ENCODE peak calls at places on chromosomes 5 and 9, in ten cellular contexts. N is spleen, O is tibial nerve, D is dorsolateral prefrontal cortex, C is astrocyte of the spinal cord, Q is ovary, M is fibroblast of pulmonary artery, Z is BJ, Y is choroid plexus epithelial cell, W is MM.1S. R is an unnamed sample.

GRCh38 chr5:179405426-179406030 is 60.3 kb upstream of the ADAMTS2 start:
- DNase-seq in W (no peak), N (no peak), D (no peak), C (no peak), Q (no peak), M (no peak), Z (no peak), O (no peak), Y (no peak), R (no peak)

GRCh38 chr5:18653216-18653752 is 1019.0 kb downstream of the TAF11L14 start:
- DNase-seq in O (no peak), Z (no peak), D (no peak), N (no peak), W (peak; percentile 83), Q (no peak), M (no peak), C (no peak), Y (no peak), R (no peak)

GRCh38 chr5:170752257-170753215 is 31.0 kb upstream of the GABRP start:
- DNase-seq in C (no peak), M (no peak), Q (no peak), N (no peak), Y (peak; percentile 18), O (no peak), Z (no peak), W (no peak), D (no peak), R (no peak)

GRCh38 chr5:84603557-84604185 is 219.0 kb upstream of the EDIL3 start:
- DNase-seq in C (peak; percentile 96), O (peak; percentile 52), W (no peak), Z (peak; percentile 2), Y (peak; percentile 60), Q (no peak), D (peak; percentile 53), M (peak; percentile 60), N (no peak), R (no peak)

GRCh38 chr9:123418506-123418905 is 62.5 kb downstream of the CRB2 start:
- DNase-seq in Y (no peak), O (no peak), M (no peak), D (peak; percentile 3), N (peak; percentile 34), Q (no peak), C (no peak), W (no peak), Z (no peak), R (no peak)

GRCh38 chr5:141373673-141374317 is at the start of gene PCDHGA6:
- DNase-seq in D (no peak), O (no peak), Z (no peak), Y (peak; percentile 50), Q (no peak), C (peak; percentile 48), W (peak; percentile 51), M (peak; percentile 73), N (no peak), R (no peak)

GRCh38 chr5:21701317-21701716 is 1151.8 kb downstream of the CDH12 start:
- DNase-seq in W (peak; percentile 20), M (no peak), Y (peak; percentile 1), Q (no peak), Z (no peak), D (no peak), N (no peak), O (no peak), C (no peak), R (no peak)

GRCh38 chr5:65209341-65209740 is 272.4 kb downstream of the ADAMTS6 start:
- DNase-seq in Y (peak; percentile 86), C (peak; percentile 94), M (peak; percentile 86), D (no peak), N (no peak), O (no peak), Q (no peak), W (no peak), Z (peak; percentile 90), R (no peak)

GRCh38 chr5:36655171-36655570 is 48.8 kb downstream of the SLC1A3 start:
- DNase-seq in Z (no peak), D (peak; percentile 61), Q (no peak), W (no peak), M (no peak), Y (peak; percentile 51), C (no peak), O (no peak), N (no peak), R (no peak)

GRCh38 chr9:131277673-131278420 is 1.5 kb upstream of the FAM78A start:
- DNase-seq in C (peak; percentile 73), Z (no peak), M (peak; percentile 81), W (peak; percentile 81), O (peak; percentile 65), Q (peak; percentile 73), Y (peak; percentile 86), D (peak; percentile 90), N (peak; percentile 93), R (peak; percentile 84)

GRCh38 chr5:80961376-80962281 is 1.5 kb downstream of the RASGRF2 start:
- DNase-seq in M (no peak), D (peak; percentile 39), C (peak; percentile 27), N (no peak), Q (no peak), Z (no peak), O (no peak), W (no peak), Y (peak; percentile 47), R (no peak)
- H3K4me3 ChIP-seq in M (peak overlapping the region; percentile 44), D (peak overlapping the region; percentile 75), C (peak overlapping the region; percentile 52), N (peak overlapping the region; percentile 57), Q (peak overlapping the region; percentile 39), Z (peak overlapping the region; percentile 50), O (peak overlapping the region; percentile 45), W (no peak overlapping the region), Y (peak overlapping the region; percentile 68), R (no peak overlapping the region)

DNA sequence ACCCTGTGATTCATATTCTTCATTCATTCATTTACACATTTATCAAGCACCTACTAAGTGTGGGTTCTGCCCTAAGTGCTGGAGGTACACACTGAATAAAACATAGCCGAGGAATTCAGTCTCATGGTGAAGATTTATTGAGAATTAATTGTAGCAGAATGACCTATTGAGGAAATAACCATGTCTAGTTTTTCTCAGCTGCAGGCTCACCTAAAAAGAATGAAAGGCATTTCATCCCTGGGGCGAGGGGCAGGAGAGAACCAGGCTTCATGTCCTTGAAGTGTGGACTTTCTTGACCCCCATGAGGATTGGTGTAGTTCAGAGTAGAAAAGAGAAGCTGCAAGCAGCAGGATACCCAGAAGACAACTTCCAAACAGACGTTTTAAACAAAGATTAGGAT is 84.2 kb upstream of the CTNNA1 start:
- DNase-seq in Q (no peak), Z (no peak), C (peak; percentile 47), M (no peak), W (no peak), N (no peak), Y (peak; percentile 66), O (no peak), D (no peak), R (no peak)
- H3K4me3 ChIP-seq in Q (no peak overlapping the region), Z (no peak overlapping the region), C (no peak overlapping the region), M (no peak overlapping the region), W (no peak overlapping the region), N (no peak overlapping the region), Y (no peak overlapping the region), O (no peak overlapping the region), D (no peak overlapping the region), R (no peak overlapping the region)

DNA sequence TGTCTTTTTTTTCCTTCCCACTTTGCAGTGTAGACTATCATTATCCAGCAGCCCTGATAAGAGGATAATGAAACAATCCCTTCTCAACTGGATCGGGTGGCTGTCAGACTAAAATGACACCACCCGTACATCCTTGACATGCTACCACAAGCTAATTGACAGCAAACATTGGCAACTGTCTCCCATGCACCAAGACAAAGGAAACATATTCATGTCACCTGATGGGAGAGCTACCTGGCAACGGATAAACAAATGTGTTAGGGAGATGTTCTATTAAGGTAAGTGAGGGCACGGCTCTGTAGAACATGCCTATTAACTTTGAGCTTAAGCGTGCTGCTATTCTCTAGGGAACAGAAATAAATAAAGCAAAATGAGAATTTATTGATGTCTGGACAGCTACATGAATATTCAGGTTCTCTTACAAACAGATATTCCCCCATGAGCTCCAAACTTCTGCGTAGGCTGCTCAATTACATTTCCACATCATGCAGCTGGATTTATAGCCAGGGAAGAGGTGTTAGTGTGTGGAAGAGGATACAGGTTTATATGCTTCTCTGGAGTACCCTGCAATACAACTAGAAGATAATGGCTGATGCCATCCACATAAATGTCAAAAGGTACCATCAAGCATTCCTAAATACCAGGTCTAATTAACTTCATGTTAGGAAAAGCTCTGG is 361.5 kb upstream of the RFX3 start:
- DNase-seq in Z (no peak), C (no peak), Q (no peak), Y (no peak), D (no peak), O (no peak), W (no peak), M (no peak), N (no peak), R (no peak)
- H3K4me3 ChIP-seq in Z (no peak overlapping the region), C (no peak overlapping the region), Q (no peak overlapping the region), Y (no peak overlapping the region), D (no peak overlapping the region), O (no peak overlapping the region), W (no peak overlapping the region), M (no peak overlapping the region), N (no peak overlapping the region), R (no peak overlapping the region)

DNA sequence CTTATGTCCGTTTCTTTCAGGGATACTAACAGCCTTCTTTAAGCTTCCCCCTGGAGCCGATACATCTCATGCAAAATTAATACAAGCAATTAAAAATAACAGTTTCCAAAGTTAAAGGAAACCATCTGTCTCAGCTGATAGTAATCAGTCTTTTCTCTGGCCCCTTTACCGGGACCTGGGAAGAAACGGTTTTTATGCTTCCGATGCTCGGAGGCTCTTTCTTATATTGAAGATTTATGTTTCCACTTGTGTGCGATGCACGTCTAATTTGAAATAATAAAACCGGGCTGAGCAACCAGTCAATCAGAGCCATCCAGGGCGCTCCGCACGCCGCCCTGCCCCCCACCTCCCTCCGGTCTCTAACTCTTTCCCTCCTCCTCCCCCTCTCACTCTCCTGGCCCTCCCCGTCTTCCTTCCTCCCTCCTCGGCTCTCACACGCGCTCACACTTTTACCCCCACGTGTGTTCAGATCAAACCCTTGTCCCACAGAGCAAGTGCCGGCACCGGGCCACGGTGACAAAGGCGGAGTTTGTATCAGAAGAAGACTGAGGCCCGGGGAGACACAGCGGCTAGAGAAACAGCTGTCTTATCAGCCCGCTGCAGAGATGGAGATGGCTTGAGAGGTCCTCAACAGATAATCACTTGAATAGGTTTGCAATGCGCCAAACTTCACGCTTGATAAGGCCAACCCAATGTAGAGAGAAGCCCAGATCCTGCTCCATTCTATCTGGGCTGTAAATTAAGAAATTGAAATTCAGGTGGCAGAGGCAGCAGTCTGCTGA is 5.1 kb upstream of the ELAVL2 start:
- DNase-seq in O (no peak), C (no peak), Q (no peak), D (no peak), Y (no peak), M (no peak), N (no peak), Z (no peak), W (no peak), R (no peak)
- H3K4me3 ChIP-seq in O (no peak overlapping the region), C (peak overlapping the region; percentile 3), Q (no peak overlapping the region), D (no peak overlapping the region), Y (no peak overlapping the region), M (no peak overlapping the region), N (no peak overlapping the region), Z (no peak overlapping the region), W (no peak overlapping the region), R (no peak overlapping the region)

GRCh38 chr9:124657526-124657925 is 113.6 kb downstream of the NR6A1 start:
- DNase-seq in Z (no peak), N (no peak), D (no peak), W (no peak), Y (no peak), Q (no peak), C (no peak), M (no peak), O (no peak), R (no peak)
- H3K4me3 ChIP-seq in Z (no peak overlapping the region), N (no peak overlapping the region), D (no peak overlapping the region), W (no peak overlapping the region), Y (no peak overlapping the region), Q (no peak overlapping the region), C (no peak overlapping the region), M (no peak overlapping the region), O (no peak overlapping the region), R (no peak overlapping the region)

GRCh38 chr5:38445374-38446028 is 110.9 kb downstream of the LIFR start:
- DNase-seq in N (no peak), D (no peak), Q (no peak), Y (peak; percentile 77), Z (no peak), O (peak; percentile 55), M (peak; percentile 34), W (no peak), C (peak; percentile 59), R (no peak)
- H3K4me3 ChIP-seq in N (peak overlapping the region; percentile 31), D (no peak overlapping the region), Q (no peak overlapping the region), Y (peak overlapping the region; percentile 60), Z (peak overlapping the region; percentile 43), O (peak overlapping the region; percentile 23), M (peak overlapping the region; percentile 54), W (no peak overlapping the region), C (peak overlapping the region; percentile 52), R (no peak overlapping the region)